ENCODE peak calls at places on chromosomes 4 and X, in seven cellular contexts. E, T, D, C, S, Z and N are unnamed samples.

GRCh38 chr4:38743866-38744265 is 38.9 kb downstream of the TLR10 start:
- DNase-seq in E (no peak), T (no peak), D (no peak), C (peak), S (no peak), Z (no peak), N (no peak)

GRCh38 chrX:57074458-57074857 is 46.9 kb downstream of the SPIN2B start:
- DNase-seq in E (no peak), T (no peak), D (no peak), C (no peak), S (no peak), Z (no peak), N (no peak)

GRCh38 chrX:132086717-132087116 is 41.1 kb downstream of the FRMD7 start:
- DNase-seq in E (no peak), T (no peak), D (no peak), C (no peak), S (peak), Z (no peak), N (no peak)

GRCh38 chrX:150257348-150258175 is 105.6 kb upstream of the MAMLD1 start:
- DNase-seq in E (no peak), T (no peak), D (no peak), C (no peak), S (no peak), Z (peak), N (no peak)

GRCh38 chrX:12013220-12013619 is 125.1 kb upstream of the FRMPD4 start:
- DNase-seq in E (no peak), T (no peak), D (no peak), C (peak), S (peak), Z (no peak), N (peak)

GRCh38 chr4:138114434-138114833 is 127.7 kb downstream of the SLC7A11 start:
- DNase-seq in E (no peak), T (no peak), D (no peak), C (no peak), S (no peak), Z (no peak), N (no peak)

GRCh38 chr4:148152868-148153630 is 289.2 kb downstream of the NR3C2 start:
- DNase-seq in E (no peak), T (no peak), D (no peak), C (no peak), S (no peak), Z (no peak), N (peak)

GRCh38 chrX:24372021-24372763 is 11.8 kb downstream of the SUPT20HL1 start:
- DNase-seq in E (no peak), T (no peak), D (no peak), C (no peak), S (no peak), Z (no peak), N (no peak)

GRCh38 chr4:86640469-86640868 is 46.4 kb downstream of the PTPN13 start:
- DNase-seq in E (no peak), T (no peak), D (no peak), C (no peak), S (peak), Z (no peak), N (peak)

GRCh38 chrX:38462257-38462656 is 99.1 kb upstream of the TSPAN7 start:
- DNase-seq in E (no peak), T (no peak), D (no peak), C (no peak), S (no peak), Z (no peak), N (no peak)

GRCh38 chr4:123166023-123166422 is 230.6 kb upstream of the SPRY1 start:
- DNase-seq in E (no peak), T (no peak), D (no peak), C (no peak), S (no peak), Z (no peak), N (no peak)

GRCh38 chrX:11759172-11759460 is 1.1 kb downstream of the MSL3 start:
- DNase-seq in E (no peak), T (no peak), D (no peak), C (no peak), S (no peak), Z (no peak), N (no peak)

GRCh38 chrX:49273181-49273727 is 3.7 kb downstream of the PPP1R3F start:
- DNase-seq in E (no peak), T (peak), D (peak), C (no peak), S (no peak), Z (no peak), N (no peak)

GRCh38 chrX:46236411-46236810 is 308.8 kb downstream of the ZNF674 start:
- DNase-seq in E (no peak), T (no peak), D (no peak), C (no peak), S (no peak), Z (no peak), N (no peak)